ENCODE peak calls at places on chromosomes 12 and 14, in four cellular contexts. L is A673, Z is HFF-Myc, I is GM23338. Q is an unnamed sample.

GRCh38 chr12:58629376-58629775 is 290.9 kb downstream of the LRIG3 start:
- DNase-seq in L (no peak), Z (no peak), I (no peak), Q (no peak)

GRCh38 chr14:68787235-68787727 is 5.6 kb downstream of the ZFP36L1 start:
- DNase-seq in L (no peak), Z (no peak), I (peak), Q (no peak)

GRCh38 chr14:100543471-100544455 is 43.5 kb downstream of the BEGAIN start:
- DNase-seq in L (no peak), Z (no peak), I (no peak), Q (no peak)

GRCh38 chr12:85369365-85370154 is 89.5 kb downstream of the ALX1 start:
- DNase-seq in L (no peak), Z (no peak), I (no peak), Q (no peak)

GRCh38 chr14:36690301-36691020 is 28.8 kb downstream of the PAX9 start:
- DNase-seq in L (peak), Z (no peak), I (no peak), Q (no peak)

GRCh38 chr14:65910108-65910507 is 497.6 kb downstream of the FUT8 start:
- DNase-seq in L (no peak), Z (no peak), I (no peak), Q (no peak)

GRCh38 chr14:60653388-60653690 is 4.1 kb upstream of the SIX1 start:
- DNase-seq in L (no peak), Z (no peak), I (peak), Q (no peak)

GRCh38 chr12:119681953-119682352 is 14.0 kb downstream of the PRKAB1 start:
- DNase-seq in L (no peak), Z (no peak), I (no peak), Q (no peak)

GRCh38 chr14:21090194-21090939 is 8.1 kb downstream of the ZNF219 start:
- DNase-seq in L (peak), Z (no peak), I (peak), Q (no peak)

GRCh38 chr14:104591031-104591430 is 11.5 kb downstream of the C14orf180 start:
- DNase-seq in L (no peak), Z (no peak), I (no peak), Q (no peak)

GRCh38 chr12:6831450-6831995 is 3.3 kb downstream of the P3H3 start:
- DNase-seq in L (no peak), Z (no peak), I (no peak), Q (no peak)

GRCh38 chr12:59079029-59079428 is 158.7 kb upstream of the LRIG3 start:
- DNase-seq in L (no peak), Z (no peak), I (no peak), Q (no peak)

GRCh38 chr14:98229676-98230366 is 1042.2 kb downstream of the BCL11B start:
- DNase-seq in L (no peak), Z (no peak), I (no peak), Q (no peak)

GRCh38 chr12:3041558-3042164 is 35.5 kb upstream of the TSPAN9 start:
- DNase-seq in L (peak), Z (peak), I (peak), Q (peak)

GRCh38 chr12:12985817-12986408 is 14.2 kb downstream of the HEBP1 start:
- DNase-seq in L (peak), Z (no peak), I (peak), Q (no peak)

GRCh38 chr14:54774824-54775223 is 127.8 kb downstream of the GCH1 start:
- DNase-seq in L (no peak), Z (no peak), I (no peak), Q (no peak)

GRCh38 chr12:109309441-109310246 is 560 bp upstream of the FOXN4 start:
- DNase-seq in L (peak), Z (no peak), I (peak), Q (no peak)

GRCh38 chr12:108772247-108772646 is 40.9 kb upstream of the CORO1C start:
- DNase-seq in L (no peak), Z (no peak), I (peak), Q (no peak)

GRCh38 chr14:51862171-51862838 is 1.9 kb downstream of the GNG2 start:
- DNase-seq in L (no peak), Z (no peak), I (no peak), Q (no peak)

GRCh38 chr12:104529130-104529874 is 72.6 kb downstream of the CHST11 start:
- DNase-seq in L (no peak), Z (no peak), I (no peak), Q (no peak)

GRCh38 chr14:23167006-23167847 is 16.2 kb downstream of the SLC7A8 start:
- DNase-seq in L (no peak), Z (no peak), I (no peak), Q (no peak)

GRCh38 chr14:68786491-68787234 is 6.2 kb downstream of the ZFP36L1 start:
- DNase-seq in L (no peak), Z (no peak), I (peak), Q (no peak)

GRCh38 chr14:99206053-99206452 is 65.9 kb downstream of the BCL11B start:
- DNase-seq in L (no peak), Z (no peak), I (no peak), Q (no peak)

GRCh38 chr12:105267711-105268110 is 31.7 kb upstream of the APPL2 start:
- DNase-seq in L (no peak), Z (no peak), I (no peak), Q (no peak)

GRCh38 chr12:115850924-115851323 is 426.6 kb downstream of the MED13L start:
- DNase-seq in L (no peak), Z (no peak), I (no peak), Q (no peak)

GRCh38 chr12:98260276-98260675 is 255.1 kb upstream of the TMPO start:
- DNase-seq in L (no peak), Z (no peak), I (no peak), Q (no peak)

GRCh38 chr14:105092124-105092911 is 27.1 kb upstream of the GPR132 start:
- DNase-seq in L (no peak), Z (no peak), I (peak), Q (no peak)

GRCh38 chr14:36313206-36313605 is 7.2 kb downstream of the MBIP start:
- DNase-seq in L (peak), Z (no peak), I (peak), Q (no peak)

GRCh38 chr12:71476513-71476912 is 36.9 kb downstream of the LGR5 start:
- DNase-seq in L (no peak), Z (no peak), I (no peak), Q (no peak)

GRCh38 chr12:121892673-121893561 is 4.3 kb downstream of the PSMD9 start:
- DNase-seq in L (no peak), Z (no peak), I (no peak), Q (no peak)

GRCh38 chr12:121889267-121889624 is 656 bp downstream of the PSMD9 start:
- DNase-seq in L (no peak), Z (no peak), I (no peak), Q (no peak)

GRCh38 chr12:121888083-121888477 is 510 bp upstream of the PSMD9 start:
- DNase-seq in L (no peak), Z (no peak), I (no peak), Q (no peak)

GRCh38 chr12:121893901-121894540 is 5.4 kb downstream of the PSMD9 start:
- DNase-seq in L (peak), Z (peak), I (peak), Q (no peak)

GRCh38 chr12:121888478-121889266 is at the start of gene PSMD9:
- DNase-seq in L (peak), Z (peak), I (peak), Q (peak)
- TF ChIP-seq CTCF in L (peak), Z (peak), I (peak), Q (peak)

GRCh38 chr12:19131020-19131431 is 1.5 kb downstream of the PLEKHA5 start:
- DNase-seq in L (peak), Z (no peak), I (peak), Q (no peak)

GRCh38 chr12:19127270-19127669 is 2.3 kb upstream of the PLEKHA5 start:
- DNase-seq in L (no peak), Z (no peak), I (no peak), Q (no peak)

GRCh38 chr12:19129121-19129485 is 430 bp upstream of the PLEKHA5 start:
- DNase-seq in L (no peak), Z (no peak), I (no peak), Q (no peak)

GRCh38 chr12:19130224-19131019 is 889 bp downstream of the PLEKHA5 start:
- DNase-seq in L (peak), Z (no peak), I (peak), Q (peak)

GRCh38 chr12:19129486-19130223 is at the start of gene PLEKHA5:
- DNase-seq in L (peak), Z (no peak), I (peak), Q (peak)
- TF ChIP-seq CTCF in L (no peak), Z (no peak), I (no peak), Q (no peak)

DNA sequence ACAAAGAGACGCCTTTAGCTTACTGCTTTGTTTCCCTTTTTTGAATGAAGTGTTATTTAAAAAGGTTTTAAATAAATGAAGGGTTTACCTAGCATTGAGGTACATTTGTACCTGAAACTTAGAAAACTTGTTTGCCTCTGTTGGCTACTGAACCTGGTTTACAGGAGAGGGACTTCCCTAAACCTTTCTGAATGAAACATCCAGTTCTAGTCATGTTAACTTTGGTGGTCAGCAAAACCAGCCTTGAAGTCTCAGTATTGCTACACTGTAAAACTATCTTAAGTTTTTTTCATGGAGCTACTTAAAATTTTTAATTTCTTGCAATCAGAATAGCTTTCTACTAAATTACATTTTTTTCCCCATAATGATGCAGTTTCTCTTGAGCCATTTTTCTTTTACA is 38.2 kb downstream of the RASSF8 start:
- DNase-seq in L (no peak), Z (no peak), I (no peak), Q (no peak)
- TF ChIP-seq CTCF in L (no peak), Z (no peak), I (no peak), Q (no peak)

DNA sequence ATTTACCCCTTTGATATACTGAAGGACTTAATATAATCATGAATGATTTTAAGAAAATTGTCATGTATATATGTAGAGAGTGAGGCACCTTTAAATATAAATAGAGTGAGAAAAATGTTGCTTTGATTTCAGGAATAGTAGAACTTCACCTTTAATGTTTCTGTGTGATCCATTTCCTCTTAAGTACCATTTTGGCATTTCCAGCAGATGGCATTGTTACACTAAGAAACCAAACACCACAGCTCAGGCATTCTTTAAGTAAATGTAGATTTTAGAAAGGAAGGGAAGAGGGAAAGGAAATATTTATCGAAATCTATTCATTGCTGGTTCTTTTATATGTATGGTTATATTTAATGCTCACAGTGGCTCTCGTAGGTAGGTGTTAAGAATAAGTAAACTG is 556.7 kb upstream of the FBXO33 start:
- DNase-seq in L (peak), Z (no peak), I (peak), Q (no peak)
- TF ChIP-seq CTCF in L (peak), Z (no peak), I (peak), Q (peak)

GRCh38 chr14:92740440-92740839 is 8.0 kb downstream of the LGMN start:
- DNase-seq in L (no peak), Z (no peak), I (no peak), Q (no peak)
- TF ChIP-seq CTCF in L (no peak), Z (no peak), I (no peak), Q (no peak)

GRCh38 chr12:113152835-113153814 is 3.6 kb downstream of the CFAP73 start:
- DNase-seq in L (peak), Z (no peak), I (peak), Q (peak)
- TF ChIP-seq CTCF in L (peak), Z (peak), I (no peak), Q (peak)

Q was measured in neural crest cell.